ENCODE peak calls at places on chromosomes 2 and 18, in eight cellular contexts. K is mammary epithelial cell, H is aorta, F is sigmoid colon, V is A673, A is tibial artery, P is neural progenitor cell, B is AG04450. D is an unnamed sample.

GRCh38 chr18:37276111-37276510 is 289.5 kb downstream of the CELF4 start:
- DNase-seq in V (no peak), B (no peak), K (no peak), H (no peak), P (no peak), F (no peak), A (no peak), D (no peak)

GRCh38 chr2:197073701-197074433 is 147.4 kb upstream of the PGAP1 start:
- DNase-seq in P (peak), H (peak), F (peak), K (no peak), A (peak), B (no peak), V (no peak), D (no peak)

GRCh38 chr18:44502790-44503189 is 177.9 kb upstream of the SETBP1 start:
- DNase-seq in B (no peak), H (no peak), F (no peak), A (no peak), V (no peak), P (no peak), K (no peak), D (no peak)

GRCh38 chr18:13427354-13427753 is 208.8 kb downstream of the LDLRAD4 start:
- DNase-seq in F (peak), H (no peak), B (no peak), V (no peak), P (no peak), A (peak), K (no peak), D (no peak)

GRCh38 chr2:36458106-36458505 is 102.5 kb downstream of the CRIM1 start:
- DNase-seq in B (no peak), V (no peak), P (peak), F (no peak), H (no peak), K (no peak), A (no peak), D (no peak)

GRCh38 chr2:144702051-144702450 is 182.1 kb upstream of the ZEB2 start:
- DNase-seq in K (no peak), F (no peak), H (no peak), A (no peak), B (no peak), V (no peak), P (no peak), D (peak)

GRCh38 chr2:207138573-207139297 is 27.0 kb downstream of the KLF7 start:
- DNase-seq in P (no peak), B (no peak), F (no peak), H (no peak), A (no peak), K (no peak), V (no peak), D (no peak)

GRCh38 chr2:182818541-182819308 is 47.7 kb downstream of the FRZB start:
- DNase-seq in F (no peak), V (peak), H (no peak), B (no peak), A (no peak), P (peak), K (no peak), D (no peak)

GRCh38 chr2:239177908-239178307 is 222.9 kb downstream of the HDAC4 start:
- DNase-seq in A (peak), K (no peak), V (no peak), H (peak), P (no peak), B (no peak), F (peak), D (no peak)

GRCh38 chr18:60372141-60372540 is 434 bp downstream of the MC4R start:
- DNase-seq in A (no peak), P (no peak), F (no peak), H (no peak), K (no peak), B (no peak), V (no peak), D (no peak)

GRCh38 chr2:130374587-130375290 is 18.9 kb downstream of the PTPN18 start:
- DNase-seq in A (no peak), B (no peak), P (no peak), H (no peak), K (no peak), V (no peak), F (peak), D (no peak)

GRCh38 chr2:8893978-8894820 is 56.8 kb upstream of the KIDINS220 start:
- DNase-seq in A (no peak), K (no peak), P (no peak), B (no peak), H (no peak), V (peak), F (no peak), D (no peak)

GRCh38 chr2:111157798-111158197 is 37.1 kb downstream of the BCL2L11 start:
- DNase-seq in B (no peak), F (no peak), H (no peak), V (no peak), K (no peak), P (no peak), A (no peak), D (no peak)

GRCh38 chr2:18550383-18550905 is 10.0 kb downstream of the RDH14 start:
- DNase-seq in F (no peak), H (no peak), P (no peak), A (no peak), V (no peak), K (no peak), B (no peak), D (no peak)

GRCh38 chr2:85173909-85174308 is 40.7 kb downstream of the TCF7L1 start:
- DNase-seq in A (peak), K (no peak), H (no peak), P (no peak), B (no peak), V (no peak), F (no peak), D (no peak)

GRCh38 chr2:235669269-235669831 is 175.5 kb downstream of the AGAP1 start:
- DNase-seq in H (peak), A (peak), K (peak), V (peak), B (no peak), F (peak), P (peak), D (peak)

GRCh38 chr2:96874099-96874831 is 4.4 kb upstream of the SEMA4C start:
- DNase-seq in B (no peak), A (no peak), H (no peak), F (no peak), K (peak), P (no peak), V (no peak), D (no peak)

GRCh38 chr2:143936758-143937562 is 583.0 kb downstream of the ZEB2 start:
- DNase-seq in V (peak), A (peak), P (peak), B (no peak), H (peak), F (peak), K (peak), D (peak)

GRCh38 chr2:43340945-43341356 is 114.5 kb upstream of the ZFP36L2 start:
- DNase-seq in P (no peak), K (peak), H (no peak), V (peak), B (no peak), A (no peak), F (no peak), D (no peak)

GRCh38 chr2:107735206-107735605 is 91.5 kb upstream of the RGPD4 start:
- DNase-seq in V (no peak), K (no peak), P (no peak), A (no peak), B (no peak), H (no peak), F (no peak), D (no peak)

GRCh38 chr2:235666240-235666781 is 172.5 kb downstream of the AGAP1 start:
- DNase-seq in V (peak), H (no peak), F (peak), B (peak), P (peak), K (peak), A (peak), D (no peak)

GRCh38 chr18:30682667-30683066 is 359.9 kb downstream of the DSC3 start:
- DNase-seq in B (no peak), F (no peak), K (no peak), P (no peak), A (no peak), H (no peak), V (no peak), D (no peak)

GRCh38 chr2:205187731-205188130 is 494.6 kb upstream of the NRP2 start:
- DNase-seq in V (no peak), K (no peak), F (no peak), B (no peak), A (no peak), P (no peak), H (no peak), D (no peak)

GRCh38 chr2:219344756-219345458 is 12.4 kb upstream of the RESP18 start:
- DNase-seq in A (no peak), H (peak), P (peak), F (peak), B (no peak), K (no peak), V (peak), D (peak)

GRCh38 chr2:55033076-55033742 is 17.0 kb downstream of the RTN4 start:
- DNase-seq in A (no peak), K (no peak), H (no peak), F (no peak), P (no peak), V (no peak), B (no peak), D (no peak)

GRCh38 chr2:100272848-100273329 is 49.4 kb downstream of the LONRF2 start:
- DNase-seq in V (no peak), F (peak), K (no peak), A (peak), B (no peak), P (no peak), H (peak), D (no peak)

GRCh38 chr2:112712903-112713584 is 7.8 kb upstream of the NT5DC4 start:
- DNase-seq in B (no peak), A (no peak), P (no peak), V (no peak), H (no peak), K (no peak), F (no peak), D (no peak)

GRCh38 chr18:73645175-73645715 is 502.4 kb downstream of the FBXO15 start:
- DNase-seq in F (no peak), B (no peak), K (peak), V (no peak), H (no peak), P (no peak), A (no peak), D (no peak)

GRCh38 chr2:121355488-121355887 is 70.5 kb upstream of the TFCP2L1 start:
- DNase-seq in V (no peak), H (no peak), A (no peak), B (no peak), F (peak), P (no peak), K (no peak), D (no peak)

GRCh38 chr2:45199973-45200372 is 190.7 kb upstream of the SIX2 start:
- DNase-seq in A (no peak), K (no peak), F (no peak), V (no peak), P (peak), H (no peak), B (no peak), D (no peak)

GRCh38 chr18:36578871-36579270 is 249.9 kb downstream of the TPGS2 start:
- DNase-seq in B (no peak), V (no peak), P (no peak), F (no peak), A (peak), H (no peak), K (no peak), D (no peak)

GRCh38 chr2:3956892-3957291 is 253.5 kb downstream of the DCDC2C start:
- DNase-seq in K (no peak), H (no peak), B (no peak), A (no peak), F (no peak), P (no peak), V (peak), D (no peak)

GRCh38 chr2:73494031-73494430 is 108.4 kb downstream of the ALMS1 start:
- DNase-seq in F (no peak), V (no peak), B (no peak), H (no peak), A (no peak), K (peak), P (no peak), D (no peak)

GRCh38 chr2:233363744-233364235 is 9.5 kb downstream of the DGKD start:
- DNase-seq in F (no peak), V (no peak), P (no peak), B (no peak), A (no peak), H (no peak), K (no peak), D (no peak)

GRCh38 chr2:190376083-190376482 is 32.1 kb upstream of the MFSD6 start:
- DNase-seq in V (no peak), F (no peak), H (no peak), K (no peak), A (no peak), P (no peak), B (no peak), D (no peak)

GRCh38 chr2:86636842-86637241 is 13.2 kb upstream of the RNF103 start:
- DNase-seq in A (no peak), H (no peak), V (no peak), K (no peak), F (no peak), B (no peak), P (no peak), D (no peak)

GRCh38 chr18:26003817-26004216 is 86.6 kb downstream of the SS18 start:
- DNase-seq in B (no peak), A (no peak), P (no peak), H (no peak), K (no peak), V (no peak), F (no peak), D (no peak)

GRCh38 chr2:150482111-150482510 is 5.4 kb downstream of the RND3 start:
- DNase-seq in H (no peak), V (no peak), P (no peak), B (no peak), A (no peak), K (no peak), F (no peak), D (no peak)

GRCh38 chr18:21452381-21452780 is 148.1 kb downstream of the ESCO1 start:
- DNase-seq in V (no peak), K (no peak), H (no peak), A (no peak), F (no peak), P (no peak), B (no peak), D (no peak)

GRCh38 chr2:241598487-241598886 is 38.5 kb downstream of the THAP4 start:
- DNase-seq in K (peak), A (no peak), H (no peak), V (no peak), B (no peak), F (no peak), P (peak), D (no peak)

DNA sequence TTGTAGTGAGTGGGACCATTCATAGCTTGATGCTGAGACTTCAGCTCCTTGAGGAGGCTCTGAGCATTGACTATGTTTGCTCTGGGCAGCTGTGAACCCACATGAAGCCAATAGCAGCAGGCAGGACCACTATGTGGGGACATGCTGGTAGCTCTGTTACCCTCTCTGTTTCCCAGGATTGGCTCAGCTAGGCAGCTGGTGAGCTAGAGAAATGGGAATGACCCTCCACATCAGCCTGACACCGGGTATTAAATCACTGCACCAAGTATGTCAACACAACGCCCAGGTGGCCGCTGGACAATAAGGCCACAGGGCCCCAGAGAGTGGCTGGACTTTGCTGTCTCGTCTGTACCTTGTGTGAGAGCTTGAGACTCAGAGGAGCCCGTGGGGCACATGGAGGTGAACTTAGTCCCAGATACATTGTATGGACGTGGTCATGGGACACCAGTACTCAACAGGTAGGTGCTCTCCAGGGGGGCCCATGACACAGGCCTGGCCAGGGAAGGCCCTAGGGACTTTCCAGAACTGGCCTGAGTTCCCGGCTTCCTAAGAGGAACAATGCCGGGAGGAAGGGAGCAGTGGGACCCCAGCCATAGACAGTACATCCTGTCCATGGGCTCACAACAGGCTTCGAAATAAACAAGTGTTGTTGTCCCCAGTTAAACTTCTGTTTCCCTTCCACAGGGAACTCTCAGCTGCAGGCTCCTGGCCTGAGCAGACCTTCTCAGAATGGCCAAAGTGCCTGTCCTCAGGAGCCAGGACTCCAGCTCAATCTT is 35.2 kb downstream of the HS1BP3 start:
- DNase-seq in P (no peak), F (peak), V (no peak), H (peak), B (no peak), K (no peak), A (peak), D (peak)
- H3K27ac ChIP-seq in P (no peak), F (peak), V (no peak), H (peak), B (no peak), K (no peak), A (peak), D (peak)

GRCh38 chr2:125491663-125492062 is 1164.3 kb upstream of the GYPC start:
- DNase-seq in F (no peak), V (no peak), B (no peak), H (no peak), A (no peak), P (no peak), K (no peak), D (no peak)

DNA sequence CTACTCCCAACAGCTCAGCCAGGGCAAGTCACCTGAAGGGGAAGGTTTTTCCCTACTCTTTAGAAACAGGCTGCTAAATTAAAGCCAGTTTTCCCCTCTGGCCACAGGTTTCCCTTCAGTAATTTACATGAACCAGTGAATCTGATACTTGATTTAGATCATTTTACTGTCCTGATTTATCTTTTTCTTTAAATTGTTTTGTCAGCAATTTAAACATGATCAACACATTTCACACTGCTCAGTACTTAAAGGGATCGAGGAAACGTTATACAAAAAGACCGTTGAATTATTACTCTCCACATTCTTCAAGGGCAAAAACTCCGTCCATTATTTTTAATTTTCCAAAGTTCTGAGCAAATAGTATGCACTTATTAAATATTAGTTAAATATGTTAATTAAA is 1165.7 kb upstream of the GYPC start:
- DNase-seq in A (no peak), V (no peak), F (no peak), P (no peak), H (no peak), K (no peak), B (no peak), D (no peak)
- H3K27ac ChIP-seq in A (no peak), V (no peak), F (no peak), P (no peak), H (no peak), K (no peak), B (no peak), D (no peak)

GRCh38 chr18:58385472-58385871 is 243.4 kb downstream of the ALPK2 start:
- DNase-seq in H (no peak), F (no peak), P (no peak), A (peak), B (no peak), K (no peak), V (no peak), D (no peak)
- H3K27ac ChIP-seq in H (no peak), F (no peak), P (no peak), A (no peak), B (no peak), K (no peak), V (no peak), D (no peak)

DNA sequence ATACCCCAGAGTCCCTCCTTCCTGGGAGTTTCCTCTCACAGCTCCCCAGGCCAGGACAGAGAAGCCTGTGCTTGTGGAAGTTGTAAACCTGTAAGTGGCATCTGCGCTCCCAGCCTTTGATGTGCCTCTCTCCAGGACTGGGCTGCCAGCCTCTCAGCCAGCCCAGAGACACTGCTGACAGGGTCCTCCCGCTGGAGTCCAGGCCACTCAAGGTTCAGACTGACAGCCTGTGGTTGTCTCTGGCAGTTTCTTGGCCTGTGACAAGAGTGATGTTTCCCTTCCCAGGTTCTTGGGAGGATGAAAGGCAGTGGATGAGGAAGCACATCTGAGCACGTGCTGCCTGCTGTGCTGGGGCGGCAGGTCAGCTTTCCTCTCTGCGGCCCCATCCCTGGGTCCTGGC is 3.0 kb downstream of the SLC35F6 start:
- DNase-seq in H (no peak), P (no peak), V (no peak), B (no peak), A (no peak), F (no peak), K (no peak), D (no peak)
- H3K27ac ChIP-seq in H (no peak), P (no peak), V (no peak), B (no peak), A (peak), F (peak), K (no peak), D (peak)

DNA sequence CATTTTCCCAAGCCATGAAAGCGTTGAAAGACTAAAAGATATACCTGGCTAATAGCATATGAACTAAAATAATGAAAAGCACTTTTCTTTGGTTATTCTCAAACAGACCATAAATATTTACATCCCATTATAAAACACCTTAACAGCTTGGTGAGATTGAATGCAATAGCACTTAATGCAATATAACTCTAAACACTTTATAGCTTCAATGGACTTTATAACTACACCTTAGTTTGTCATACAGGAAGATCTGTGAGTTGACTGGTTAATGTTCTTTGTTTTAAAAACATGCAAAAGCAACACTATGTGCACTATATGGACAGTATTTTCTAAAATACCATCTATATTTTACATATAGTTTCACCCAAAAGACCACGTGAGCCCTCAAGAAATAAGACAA is 353.3 kb upstream of the ACVR2A start:
- DNase-seq in P (no peak), A (no peak), F (no peak), B (no peak), K (no peak), V (no peak), H (no peak), D (no peak)
- H3K27ac ChIP-seq in P (no peak), A (no peak), F (no peak), B (no peak), K (no peak), V (no peak), H (no peak), D (no peak)

GRCh38 chr2:237672731-237673129 is 45.3 kb downstream of the LRRFIP1 start:
- DNase-seq in F (no peak), V (no peak), A (no peak), H (no peak), P (no peak), B (no peak), K (no peak), D (no peak)
- H3K27ac ChIP-seq in F (peak), V (peak), A (peak), H (no peak), P (no peak), B (no peak), K (no peak), D (peak)

D was measured in lower lobe of right lung.